ENCODE peak calls at places on chromosomes 1 and 21, in nine cellular contexts. One of them, this sample, is unnamed.

GRCh38 chr1:202711949-202712635 is 1.8 kb upstream of the SYT2 start:
- DNase-seq in kidney glomerular epithelial cell: no peak
- DNase-seq in ELR: no peak
- DNase-seq in activated T-helper 1 cell treated with Interleukin-2 at 50 U/mL for 16 hours: no peak
- DNase-seq in HT1080: no peak
- DNase-seq in mesendoderm: no peak
- DNase-seq in Panc1: no peak
- DNase-seq in lower leg skin: peak
- DNase-seq in HEK293T: no peak
- DNase-seq in this sample: peak

GRCh38 chr1:39671793-39672550 is at the start of gene NT5C1A:
- DNase-seq in kidney glomerular epithelial cell: no peak
- DNase-seq in ELR: peak
- DNase-seq in activated T-helper 1 cell treated with Interleukin-2 at 50 U/mL for 16 hours: no peak
- DNase-seq in HT1080: no peak
- DNase-seq in mesendoderm: no peak
- DNase-seq in Panc1: no peak
- DNase-seq in lower leg skin: no peak
- DNase-seq in HEK293T: peak
- DNase-seq in this sample: peak

GRCh38 chr21:35783686-35784085 is 276.6 kb downstream of the SETD4 start:
- DNase-seq in kidney glomerular epithelial cell: peak
- DNase-seq in ELR: no peak
- DNase-seq in activated T-helper 1 cell treated with Interleukin-2 at 50 U/mL for 16 hours: no peak
- DNase-seq in HT1080: no peak
- DNase-seq in mesendoderm: no peak
- DNase-seq in Panc1: no peak
- DNase-seq in lower leg skin: no peak
- DNase-seq in HEK293T: no peak
- DNase-seq in this sample: no peak

GRCh38 chr1:166350490-166350889 is 183.7 kb upstream of the FAM78B start:
- DNase-seq in kidney glomerular epithelial cell: no peak
- DNase-seq in ELR: no peak
- DNase-seq in activated T-helper 1 cell treated with Interleukin-2 at 50 U/mL for 16 hours: no peak
- DNase-seq in HT1080: no peak
- DNase-seq in mesendoderm: no peak
- DNase-seq in Panc1: no peak
- DNase-seq in lower leg skin: no peak
- DNase-seq in HEK293T: peak
- DNase-seq in this sample: peak

GRCh38 chr21:37153193-37153934 is 80.3 kb downstream of the TTC3 start:
- DNase-seq in kidney glomerular epithelial cell: no peak
- DNase-seq in ELR: peak
- DNase-seq in activated T-helper 1 cell treated with Interleukin-2 at 50 U/mL for 16 hours: no peak
- DNase-seq in HT1080: no peak
- DNase-seq in mesendoderm: no peak
- DNase-seq in Panc1: no peak
- DNase-seq in lower leg skin: no peak
- DNase-seq in HEK293T: no peak
- DNase-seq in this sample: peak

GRCh38 chr21:40602105-40602504 is 244.9 kb downstream of the DSCAM start:
- DNase-seq in kidney glomerular epithelial cell: no peak
- DNase-seq in ELR: no peak
- DNase-seq in activated T-helper 1 cell treated with Interleukin-2 at 50 U/mL for 16 hours: no peak
- DNase-seq in HT1080: no peak
- DNase-seq in mesendoderm: no peak
- DNase-seq in Panc1: no peak
- DNase-seq in lower leg skin: no peak
- DNase-seq in HEK293T: no peak
- DNase-seq in this sample: no peak

GRCh38 chr1:183804916-183805734 is at the start of gene RGL1:
- DNase-seq in kidney glomerular epithelial cell: peak
- DNase-seq in ELR: peak
- DNase-seq in activated T-helper 1 cell treated with Interleukin-2 at 50 U/mL for 16 hours: peak
- DNase-seq in HT1080: peak
- DNase-seq in mesendoderm: peak
- DNase-seq in Panc1: peak
- DNase-seq in lower leg skin: peak
- DNase-seq in HEK293T: peak
- DNase-seq in this sample: peak

GRCh38 chr1:30661311-30661710 is 62.1 kb downstream of the MATN1 start:
- DNase-seq in kidney glomerular epithelial cell: no peak
- DNase-seq in ELR: no peak
- DNase-seq in activated T-helper 1 cell treated with Interleukin-2 at 50 U/mL for 16 hours: no peak
- DNase-seq in HT1080: no peak
- DNase-seq in mesendoderm: no peak
- DNase-seq in Panc1: no peak
- DNase-seq in lower leg skin: no peak
- DNase-seq in HEK293T: no peak
- DNase-seq in this sample: no peak

GRCh38 chr1:180930687-180931086 is 18.0 kb downstream of the KIAA1614 start:
- DNase-seq in kidney glomerular epithelial cell: no peak
- DNase-seq in ELR: no peak
- DNase-seq in activated T-helper 1 cell treated with Interleukin-2 at 50 U/mL for 16 hours: no peak
- DNase-seq in HT1080: no peak
- DNase-seq in mesendoderm: no peak
- DNase-seq in Panc1: no peak
- DNase-seq in lower leg skin: no peak
- DNase-seq in HEK293T: no peak
- DNase-seq in this sample: peak

GRCh38 chr1:199551967-199552565 is 475.4 kb upstream of the NR5A2 start:
- DNase-seq in kidney glomerular epithelial cell: peak
- DNase-seq in ELR: peak
- DNase-seq in activated T-helper 1 cell treated with Interleukin-2 at 50 U/mL for 16 hours: no peak
- DNase-seq in HT1080: peak
- DNase-seq in mesendoderm: peak
- DNase-seq in Panc1: peak
- DNase-seq in lower leg skin: no peak
- DNase-seq in HEK293T: peak
- DNase-seq in this sample: peak

GRCh38 chr1:33512612-33513011 is 40.2 kb downstream of the ZSCAN20 start:
- DNase-seq in kidney glomerular epithelial cell: no peak
- DNase-seq in ELR: no peak
- DNase-seq in activated T-helper 1 cell treated with Interleukin-2 at 50 U/mL for 16 hours: no peak
- DNase-seq in HT1080: peak
- DNase-seq in mesendoderm: no peak
- DNase-seq in Panc1: no peak
- DNase-seq in lower leg skin: no peak
- DNase-seq in HEK293T: no peak
- DNase-seq in this sample: no peak

GRCh38 chr1:89524369-89525168 is at the start of gene LRRC8B:
- DNase-seq in kidney glomerular epithelial cell: peak
- DNase-seq in ELR: peak
- DNase-seq in activated T-helper 1 cell treated with Interleukin-2 at 50 U/mL for 16 hours: peak
- DNase-seq in HT1080: peak
- DNase-seq in mesendoderm: peak
- DNase-seq in Panc1: no peak
- DNase-seq in lower leg skin: peak
- DNase-seq in HEK293T: peak
- DNase-seq in this sample: peak

GRCh38 chr1:172980456-172980855 is 70.3 kb downstream of the TNFSF18 start:
- DNase-seq in kidney glomerular epithelial cell: peak
- DNase-seq in ELR: peak
- DNase-seq in activated T-helper 1 cell treated with Interleukin-2 at 50 U/mL for 16 hours: no peak
- DNase-seq in HT1080: peak
- DNase-seq in mesendoderm: no peak
- DNase-seq in Panc1: no peak
- DNase-seq in lower leg skin: no peak
- DNase-seq in HEK293T: no peak
- DNase-seq in this sample: no peak

GRCh38 chr1:207174913-207175312 is 70.9 kb downstream of the C4BPA start:
- DNase-seq in kidney glomerular epithelial cell: no peak
- DNase-seq in ELR: no peak
- DNase-seq in activated T-helper 1 cell treated with Interleukin-2 at 50 U/mL for 16 hours: no peak
- DNase-seq in HT1080: peak
- DNase-seq in mesendoderm: no peak
- DNase-seq in Panc1: no peak
- DNase-seq in lower leg skin: no peak
- DNase-seq in HEK293T: no peak
- DNase-seq in this sample: no peak

GRCh38 chr1:30248373-30248772 is 475.0 kb downstream of the MATN1 start:
- DNase-seq in kidney glomerular epithelial cell: no peak
- DNase-seq in ELR: no peak
- DNase-seq in activated T-helper 1 cell treated with Interleukin-2 at 50 U/mL for 16 hours: no peak
- DNase-seq in HT1080: no peak
- DNase-seq in mesendoderm: no peak
- DNase-seq in Panc1: no peak
- DNase-seq in lower leg skin: no peak
- DNase-seq in HEK293T: no peak
- DNase-seq in this sample: no peak